ENCODE peak calls at places on chromosomes 1 and 21, in seven cellular contexts. One of them, this sample, is unnamed.

GRCh38 chr1:11284784-11285183 is 11.8 kb downstream of the UBIAD1 start:
- DNase-seq in breast epithelium: no peak
- DNase-seq in tibial artery: no peak
- DNase-seq in nephron progenitor cell: no peak
- DNase-seq in colonic mucosa: no peak
- DNase-seq in GM13976: no peak
- DNase-seq in WTC11: no peak
- DNase-seq in this sample: no peak

GRCh38 chr1:28517649-28517999 is 11.8 kb downstream of the RCC1 start:
- DNase-seq in breast epithelium: no peak
- DNase-seq in tibial artery: no peak
- DNase-seq in nephron progenitor cell: no peak
- DNase-seq in colonic mucosa: peak
- DNase-seq in GM13976: no peak
- DNase-seq in WTC11: no peak
- DNase-seq in this sample: no peak

GRCh38 chr1:64136749-64137568 is 66.5 kb upstream of the UBE2U start:
- DNase-seq in breast epithelium: peak
- DNase-seq in tibial artery: peak
- DNase-seq in nephron progenitor cell: peak
- DNase-seq in colonic mucosa: peak
- DNase-seq in GM13976: peak
- DNase-seq in WTC11: peak
- DNase-seq in this sample: no peak

GRCh38 chr1:112061056-112061455 is 71.6 kb upstream of the KCND3 start:
- DNase-seq in breast epithelium: no peak
- DNase-seq in tibial artery: no peak
- DNase-seq in nephron progenitor cell: no peak
- DNase-seq in colonic mucosa: no peak
- DNase-seq in GM13976: no peak
- DNase-seq in WTC11: no peak
- DNase-seq in this sample: no peak

GRCh38 chr1:161506336-161507223 is 1.3 kb downstream of the FCGR2A start:
- DNase-seq in breast epithelium: no peak
- DNase-seq in tibial artery: peak
- DNase-seq in nephron progenitor cell: no peak
- DNase-seq in colonic mucosa: no peak
- DNase-seq in GM13976: peak
- DNase-seq in WTC11: no peak
- DNase-seq in this sample: no peak

GRCh38 chr1:32702599-32703478 is at the start of gene SYNC:
- DNase-seq in breast epithelium: no peak
- DNase-seq in tibial artery: peak
- DNase-seq in nephron progenitor cell: peak
- DNase-seq in colonic mucosa: peak
- DNase-seq in GM13976: peak
- DNase-seq in WTC11: no peak
- DNase-seq in this sample: no peak

GRCh38 chr1:79708646-79709237 is 702.2 kb upstream of the ADGRL4 start:
- DNase-seq in breast epithelium: no peak
- DNase-seq in tibial artery: no peak
- DNase-seq in nephron progenitor cell: no peak
- DNase-seq in colonic mucosa: no peak
- DNase-seq in GM13976: no peak
- DNase-seq in WTC11: no peak
- DNase-seq in this sample: no peak

GRCh38 chr21:45012661-45013270 is 61.6 kb upstream of the ADARB1 start:
- DNase-seq in breast epithelium: no peak
- DNase-seq in tibial artery: no peak
- DNase-seq in nephron progenitor cell: peak
- DNase-seq in colonic mucosa: peak
- DNase-seq in GM13976: no peak
- DNase-seq in WTC11: peak
- DNase-seq in this sample: peak

GRCh38 chr1:14298806-14299205 is 299.7 kb upstream of the KAZN start:
- DNase-seq in breast epithelium: no peak
- DNase-seq in tibial artery: no peak
- DNase-seq in nephron progenitor cell: no peak
- DNase-seq in colonic mucosa: no peak
- DNase-seq in GM13976: no peak
- DNase-seq in WTC11: no peak
- DNase-seq in this sample: no peak

GRCh38 chr1:168470821-168471473 is 72.8 kb downstream of the XCL2 start:
- DNase-seq in breast epithelium: no peak
- DNase-seq in tibial artery: no peak
- DNase-seq in nephron progenitor cell: no peak
- DNase-seq in colonic mucosa: no peak
- DNase-seq in GM13976: no peak
- DNase-seq in WTC11: no peak
- DNase-seq in this sample: no peak

GRCh38 chr1:78836736-78837135 is 169.8 kb downstream of the ADGRL4 start:
- DNase-seq in breast epithelium: no peak
- DNase-seq in tibial artery: no peak
- DNase-seq in nephron progenitor cell: no peak
- DNase-seq in colonic mucosa: no peak
- DNase-seq in GM13976: no peak
- DNase-seq in WTC11: no peak
- DNase-seq in this sample: no peak

GRCh38 chr1:15703562-15703961 is 19.4 kb downstream of the PLEKHM2 start:
- DNase-seq in breast epithelium: peak
- DNase-seq in tibial artery: peak
- DNase-seq in nephron progenitor cell: no peak
- DNase-seq in colonic mucosa: peak
- DNase-seq in GM13976: no peak
- DNase-seq in WTC11: no peak
- DNase-seq in this sample: no peak

GRCh38 chr1:193264313-193265065 is 78.1 kb upstream of the B3GALT2 start:
- DNase-seq in breast epithelium: no peak
- DNase-seq in tibial artery: no peak
- DNase-seq in nephron progenitor cell: no peak
- DNase-seq in colonic mucosa: no peak
- DNase-seq in GM13976: no peak
- DNase-seq in WTC11: no peak
- DNase-seq in this sample: no peak

GRCh38 chr1:169109561-169110134 is 3.2 kb downstream of the ATP1B1 start:
- DNase-seq in breast epithelium: peak
- DNase-seq in tibial artery: no peak
- DNase-seq in nephron progenitor cell: peak
- DNase-seq in colonic mucosa: peak
- DNase-seq in GM13976: no peak
- DNase-seq in WTC11: no peak
- DNase-seq in this sample: no peak

GRCh38 chr1:103942029-103942428 is 192.3 kb downstream of the AMY1C start:
- DNase-seq in breast epithelium: no peak
- DNase-seq in tibial artery: no peak
- DNase-seq in nephron progenitor cell: no peak
- DNase-seq in colonic mucosa: no peak
- DNase-seq in GM13976: no peak
- DNase-seq in WTC11: no peak
- DNase-seq in this sample: no peak

GRCh38 chr1:80882552-80882951 is 918.2 kb upstream of the ADGRL2 start:
- DNase-seq in breast epithelium: no peak
- DNase-seq in tibial artery: no peak
- DNase-seq in nephron progenitor cell: no peak
- DNase-seq in colonic mucosa: no peak
- DNase-seq in GM13976: no peak
- DNase-seq in WTC11: no peak
- DNase-seq in this sample: no peak

GRCh38 chr21:45581322-45581712 is 39.1 kb upstream of the SLC19A1 start:
- DNase-seq in breast epithelium: no peak
- DNase-seq in tibial artery: no peak
- DNase-seq in nephron progenitor cell: no peak
- DNase-seq in colonic mucosa: peak
- DNase-seq in GM13976: peak
- DNase-seq in WTC11: peak
- DNase-seq in this sample: no peak

GRCh38 chr1:28751315-28752056 is 14.7 kb downstream of the YTHDF2 start:
- DNase-seq in breast epithelium: no peak
- DNase-seq in tibial artery: no peak
- DNase-seq in nephron progenitor cell: no peak
- DNase-seq in colonic mucosa: no peak
- DNase-seq in GM13976: no peak
- DNase-seq in WTC11: no peak
- DNase-seq in this sample: no peak

GRCh38 chr1:61434276-61434675 is 290.7 kb downstream of the TM2D1 start:
- DNase-seq in breast epithelium: peak
- DNase-seq in tibial artery: no peak
- DNase-seq in nephron progenitor cell: no peak
- DNase-seq in colonic mucosa: no peak
- DNase-seq in GM13976: no peak
- DNase-seq in WTC11: no peak
- DNase-seq in this sample: no peak

GRCh38 chr21:32364387-32364786 is 28.4 kb downstream of the URB1 start:
- DNase-seq in breast epithelium: peak
- DNase-seq in tibial artery: no peak
- DNase-seq in nephron progenitor cell: no peak
- DNase-seq in colonic mucosa: peak
- DNase-seq in GM13976: no peak
- DNase-seq in WTC11: no peak
- DNase-seq in this sample: no peak

GRCh38 chr1:30522031-30523004 is 201.1 kb downstream of the MATN1 start:
- DNase-seq in breast epithelium: peak
- DNase-seq in tibial artery: peak
- DNase-seq in nephron progenitor cell: no peak
- DNase-seq in colonic mucosa: no peak
- DNase-seq in GM13976: no peak
- DNase-seq in WTC11: no peak
- DNase-seq in this sample: no peak

GRCh38 chr21:35510294-35510693 is 461.2 kb upstream of the RUNX1 start:
- DNase-seq in breast epithelium: no peak
- DNase-seq in tibial artery: no peak
- DNase-seq in nephron progenitor cell: no peak
- DNase-seq in colonic mucosa: no peak
- DNase-seq in GM13976: no peak
- DNase-seq in WTC11: no peak
- DNase-seq in this sample: no peak

GRCh38 chr1:241270016-241270415 is 87.0 kb downstream of the RGS7 start:
- DNase-seq in breast epithelium: no peak
- DNase-seq in tibial artery: no peak
- DNase-seq in nephron progenitor cell: no peak
- DNase-seq in colonic mucosa: no peak
- DNase-seq in GM13976: no peak
- DNase-seq in WTC11: no peak
- DNase-seq in this sample: peak

GRCh38 chr1:8398086-8398485 is 80.2 kb downstream of the SLC45A1 start:
- DNase-seq in breast epithelium: no peak
- DNase-seq in tibial artery: no peak
- DNase-seq in nephron progenitor cell: no peak
- DNase-seq in colonic mucosa: no peak
- DNase-seq in GM13976: no peak
- DNase-seq in WTC11: no peak
- DNase-seq in this sample: no peak

GRCh38 chr1:8396912-8397406 is 79.0 kb downstream of the SLC45A1 start:
- DNase-seq in breast epithelium: no peak
- DNase-seq in tibial artery: peak
- DNase-seq in nephron progenitor cell: no peak
- DNase-seq in colonic mucosa: no peak
- DNase-seq in GM13976: no peak
- DNase-seq in WTC11: no peak
- DNase-seq in this sample: no peak

GRCh38 chr1:8397511-8397910 is 79.6 kb downstream of the SLC45A1 start:
- DNase-seq in breast epithelium: no peak
- DNase-seq in tibial artery: no peak
- DNase-seq in nephron progenitor cell: no peak
- DNase-seq in colonic mucosa: no peak
- DNase-seq in GM13976: peak
- DNase-seq in WTC11: no peak
- DNase-seq in this sample: no peak

GRCh38 chr1:8396083-8396911 is 78.4 kb downstream of the SLC45A1 start:
- DNase-seq in breast epithelium: no peak
- DNase-seq in tibial artery: no peak
- DNase-seq in nephron progenitor cell: no peak
- DNase-seq in colonic mucosa: no peak
- DNase-seq in GM13976: no peak
- DNase-seq in WTC11: no peak
- DNase-seq in this sample: no peak

DNA sequence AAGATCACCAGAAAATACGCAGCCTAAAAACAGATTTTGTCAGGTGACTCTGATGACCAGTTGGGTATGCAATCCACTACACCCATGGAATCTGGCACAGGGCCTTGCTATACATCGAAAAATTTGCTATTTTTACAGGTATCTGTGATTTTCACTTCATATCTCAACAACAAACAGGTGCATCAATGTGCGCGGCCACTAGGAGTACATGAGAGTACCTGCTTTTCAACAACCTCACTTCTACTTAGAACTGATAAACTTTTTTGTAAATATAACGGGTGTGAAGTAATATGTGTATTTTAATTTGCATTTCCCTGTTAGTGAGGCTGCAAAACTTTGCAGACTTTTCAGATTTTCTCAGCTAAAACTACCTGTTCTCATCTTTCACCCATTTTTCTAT is 80.8 kb downstream of the SLC45A1 start:
- DNase-seq in breast epithelium: no peak
- DNase-seq in tibial artery: no peak
- DNase-seq in nephron progenitor cell: no peak
- DNase-seq in colonic mucosa: no peak
- DNase-seq in GM13976: no peak
- DNase-seq in WTC11: no peak
- DNase-seq in this sample: no peak
- TF ChIP-seq CTCF in breast epithelium: peak
- TF ChIP-seq CTCF in tibial artery: no peak
- TF ChIP-seq CTCF in nephron progenitor cell: no peak
- TF ChIP-seq CTCF in colonic mucosa: no peak
- TF ChIP-seq CTCF in GM13976: no peak
- TF ChIP-seq CTCF in WTC11: no peak
- TF ChIP-seq CTCF in this sample: no peak

DNA sequence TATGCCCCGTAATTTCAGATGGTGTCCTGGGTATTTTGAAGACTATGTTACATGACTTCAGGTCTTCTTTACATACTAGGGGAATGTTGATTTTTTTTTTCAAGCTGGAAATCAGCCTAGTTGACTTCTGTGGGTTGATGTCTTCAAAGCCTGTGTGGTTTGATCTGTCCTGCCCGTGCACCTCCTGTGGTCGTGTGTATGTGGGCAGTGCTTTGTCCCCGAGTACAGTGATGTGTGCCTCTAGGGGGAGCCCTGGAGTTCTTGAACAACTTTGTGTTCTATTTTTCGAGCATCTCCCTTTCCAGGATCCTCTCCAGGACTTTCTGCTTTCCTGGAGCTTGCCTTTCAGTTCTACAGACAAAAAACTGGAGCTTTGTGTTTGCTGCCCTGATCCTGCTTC is 28.9 kb downstream of the OBSCN start:
- DNase-seq in breast epithelium: no peak
- DNase-seq in tibial artery: no peak
- DNase-seq in nephron progenitor cell: no peak
- DNase-seq in colonic mucosa: peak
- DNase-seq in GM13976: no peak
- DNase-seq in WTC11: peak
- DNase-seq in this sample: no peak
- TF ChIP-seq CTCF in breast epithelium: no peak
- TF ChIP-seq CTCF in tibial artery: peak
- TF ChIP-seq CTCF in nephron progenitor cell: peak
- TF ChIP-seq CTCF in colonic mucosa: peak
- TF ChIP-seq CTCF in GM13976: no peak
- TF ChIP-seq CTCF in WTC11: peak
- TF ChIP-seq CTCF in this sample: peak

GRCh38 chr1:39387452-39387851 is 104.0 kb upstream of the BMP8A start:
- DNase-seq in breast epithelium: no peak
- DNase-seq in tibial artery: no peak
- DNase-seq in nephron progenitor cell: no peak
- DNase-seq in colonic mucosa: no peak
- DNase-seq in GM13976: no peak
- DNase-seq in WTC11: no peak
- DNase-seq in this sample: no peak
- TF ChIP-seq CTCF in breast epithelium: no peak
- TF ChIP-seq CTCF in tibial artery: no peak
- TF ChIP-seq CTCF in nephron progenitor cell: no peak
- TF ChIP-seq CTCF in colonic mucosa: no peak
- TF ChIP-seq CTCF in GM13976: no peak
- TF ChIP-seq CTCF in WTC11: no peak
- TF ChIP-seq CTCF in this sample: no peak

GRCh38 chr1:110471131-110471530 is 20.2 kb downstream of the PROK1 start:
- DNase-seq in breast epithelium: no peak
- DNase-seq in tibial artery: no peak
- DNase-seq in nephron progenitor cell: no peak
- DNase-seq in colonic mucosa: no peak
- DNase-seq in GM13976: no peak
- DNase-seq in WTC11: no peak
- DNase-seq in this sample: no peak
- TF ChIP-seq CTCF in breast epithelium: no peak
- TF ChIP-seq CTCF in tibial artery: no peak
- TF ChIP-seq CTCF in nephron progenitor cell: no peak
- TF ChIP-seq CTCF in colonic mucosa: no peak
- TF ChIP-seq CTCF in GM13976: no peak
- TF ChIP-seq CTCF in WTC11: no peak
- TF ChIP-seq CTCF in this sample: no peak

This sample was measured in D721Med.